ENCODE peak calls at places on chromosomes 2 and 18, in five cellular contexts. G is DND-41, A is cardiac muscle cell, O is prostate gland, Y is AG04449. W is an unnamed sample.

GRCh38 chr2:28445448-28446258 is 50.2 kb upstream of the PLB1 start:
- DNase-seq in O (no peak), Y (peak), A (peak), G (no peak), W (no peak)

GRCh38 chr2:18396328-18396727 is 164.1 kb downstream of the RDH14 start:
- DNase-seq in O (no peak), A (no peak), Y (no peak), G (no peak), W (no peak)

GRCh38 chr2:953975-954686 is 3.5 kb downstream of the SNTG2 start:
- DNase-seq in A (peak), Y (no peak), G (no peak), O (no peak), W (no peak)

GRCh38 chr2:55103039-55103438 is 52.8 kb upstream of the RTN4 start:
- DNase-seq in A (peak), O (no peak), Y (no peak), G (no peak), W (no peak)

GRCh38 chr2:19369341-19369955 is 11.0 kb upstream of the OSR1 start:
- DNase-seq in G (no peak), Y (no peak), O (no peak), A (peak), W (no peak)

GRCh38 chr2:182647499-182647787 is 68.6 kb upstream of the DNAJC10 start:
- DNase-seq in A (no peak), Y (no peak), O (no peak), G (no peak), W (no peak)

GRCh38 chr18:44589709-44590108 is 91.0 kb upstream of the SETBP1 start:
- DNase-seq in A (peak), Y (no peak), G (no peak), O (peak), W (no peak)

GRCh38 chr2:237196866-237197618 is 111.4 kb downstream of the COPS8 start:
- DNase-seq in O (no peak), A (no peak), Y (no peak), G (no peak), W (no peak)

GRCh38 chr2:144937899-144938298 is 418.0 kb upstream of the ZEB2 start:
- DNase-seq in O (no peak), A (peak), Y (no peak), G (no peak), W (no peak)

GRCh38 chr18:61203151-61203550 is 130.1 kb upstream of the CDH20 start:
- DNase-seq in A (no peak), O (no peak), G (no peak), Y (no peak), W (no peak)

GRCh38 chr2:170710609-170710979 is 4.5 kb upstream of the SP5 start:
- DNase-seq in A (no peak), G (no peak), Y (no peak), O (no peak), W (no peak)

GRCh38 chr2:216183459-216183858 is 74.3 kb downstream of the XRCC5 start:
- DNase-seq in Y (no peak), G (no peak), A (no peak), O (no peak), W (peak)

GRCh38 chr2:104853926-104854506 is at the start of gene POU3F3:
- DNase-seq in O (no peak), Y (no peak), A (peak), G (no peak), W (peak)

GRCh38 chr2:210713122-210713521 is 156.7 kb downstream of the CPS1 start:
- DNase-seq in G (no peak), Y (no peak), O (no peak), A (no peak), W (no peak)

GRCh38 chr2:160429248-160430000 is 64.2 kb downstream of the RBMS1 start:
- DNase-seq in G (no peak), O (no peak), Y (no peak), A (peak), W (peak)

GRCh38 chr18:55338955-55339662 is 248.9 kb downstream of the TCF4 start:
- DNase-seq in O (no peak), G (no peak), Y (no peak), A (peak), W (no peak)

GRCh38 chr2:159285433-159285832 is 1.1 kb downstream of the WDSUB1 start:
- DNase-seq in A (no peak), O (no peak), G (no peak), Y (no peak), W (no peak)

GRCh38 chr18:33212363-33212762 is 228.2 kb downstream of the CCDC178 start:
- DNase-seq in O (no peak), G (no peak), A (no peak), Y (no peak), W (no peak)

GRCh38 chr2:58938988-58939387 is 697.9 kb upstream of the FANCL start:
- DNase-seq in O (no peak), Y (no peak), G (no peak), A (no peak), W (no peak)

GRCh38 chr2:85429213-85429923 is 10.9 kb downstream of the SH2D6 start:
- DNase-seq in G (no peak), Y (no peak), O (no peak), A (no peak), W (no peak)

GRCh38 chr2:48221846-48222516 is 308.0 kb upstream of the STON1 start:
- DNase-seq in G (no peak), Y (no peak), O (no peak), A (no peak), W (no peak)

GRCh38 chr2:79437416-79438281 is 75.2 kb upstream of the CTNNA2 start:
- DNase-seq in Y (no peak), A (no peak), G (no peak), O (no peak), W (no peak)

GRCh38 chr18:28960146-28960545 is 783.2 kb upstream of the CDH2 start:
- DNase-seq in Y (no peak), A (peak), G (no peak), O (no peak), W (no peak)

GRCh38 chr18:3579701-3580100 is 129.7 kb downstream of the TGIF1 start:
- DNase-seq in Y (peak), G (no peak), A (peak), O (no peak), W (no peak)

GRCh38 chr18:9147440-9148238 is 11.1 kb downstream of the ANKRD12 start:
- DNase-seq in G (peak), Y (peak), A (peak), O (peak), W (peak)

GRCh38 chr2:43225788-43226557 is 433 bp downstream of the ZFP36L2 start:
- DNase-seq in Y (no peak), A (no peak), O (peak), G (peak), W (peak)

GRCh38 chr2:28750316-28751101 is 1.1 kb upstream of the PPP1CB start:
- DNase-seq in G (peak), O (no peak), Y (no peak), A (peak), W (peak)

DNA sequence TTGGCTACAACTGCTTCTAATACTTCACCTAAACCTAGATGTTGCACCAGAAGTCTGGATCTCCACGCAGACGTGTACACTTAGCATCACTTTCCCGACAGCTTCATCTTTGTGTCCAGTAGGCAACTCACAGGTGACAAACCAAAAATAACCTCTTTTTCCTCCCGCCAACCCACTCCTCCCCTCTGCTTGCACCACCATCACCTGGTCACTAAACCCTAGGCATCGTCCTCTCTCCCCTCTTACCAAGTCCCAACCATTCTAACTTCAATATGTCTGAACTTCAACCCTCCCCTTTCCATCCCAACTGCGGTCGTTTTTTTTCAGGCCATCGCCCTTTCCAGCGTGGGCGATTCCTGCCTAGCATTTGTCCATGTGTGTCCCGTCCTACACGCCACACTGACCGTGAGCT is 413 bp upstream of the CHMP3 start:
- DNase-seq in A (no peak), O (no peak), Y (no peak), G (no peak), W (no peak)
- H3K4me3 ChIP-seq in A (peak), O (peak), Y (peak), G (peak), W (peak)

DNA sequence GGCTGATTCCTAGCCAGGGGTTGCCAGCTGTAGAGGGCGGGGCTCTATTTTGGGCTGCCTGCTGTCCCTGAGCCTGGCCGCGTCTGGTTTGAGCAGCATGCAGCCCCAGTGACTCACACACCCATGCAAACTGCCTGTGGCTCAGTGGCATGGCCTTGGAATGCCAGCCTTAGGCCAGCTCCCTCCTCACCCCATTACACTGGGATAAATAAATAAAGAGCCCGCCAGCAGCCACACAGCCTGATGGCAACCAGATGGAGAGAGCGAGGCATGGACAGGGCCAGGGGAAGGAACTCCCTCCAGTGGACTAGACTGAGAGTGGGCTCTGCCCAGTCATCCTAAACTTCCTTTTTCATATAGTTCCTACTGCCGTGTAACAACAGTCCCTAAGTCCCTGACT is 18.3 kb downstream of the NHEJ1 start:
- DNase-seq in Y (peak), A (peak), G (no peak), O (no peak), W (no peak)
- TF ChIP-seq CTCF in Y (peak), A (peak), G (no peak), O (no peak), W (no peak)

DNA sequence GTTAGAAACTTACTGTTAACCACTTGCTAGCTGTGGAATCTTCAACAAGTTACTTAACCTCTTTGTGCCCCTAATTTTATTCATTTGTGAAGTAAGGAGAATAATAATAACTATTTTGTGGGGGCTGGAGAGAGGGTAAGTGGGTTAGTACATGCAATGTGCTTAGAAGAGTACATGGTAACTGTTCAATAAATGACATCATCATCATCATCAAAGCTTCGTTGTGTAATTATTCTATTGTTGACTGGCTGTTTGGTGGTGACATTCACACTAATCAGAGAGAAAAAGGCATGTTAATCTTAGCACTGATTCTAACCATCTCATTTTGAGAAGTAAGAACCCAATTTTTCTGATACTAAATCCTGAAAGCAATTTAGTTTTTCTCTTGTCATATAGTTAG is 352.4 kb downstream of the INSIG2 start:
- DNase-seq in O (no peak), G (no peak), A (no peak), Y (no peak), W (no peak)
- H3K4me3 ChIP-seq in O (no peak), G (no peak), A (no peak), Y (no peak), W (no peak)

GRCh38 chr2:27071277-27071989 is at the start of gene OST4:
- DNase-seq in G (peak), Y (peak), A (peak), O (peak), W (peak)
- TF ChIP-seq CTCF in G (peak), Y (no peak), A (no peak), O (peak), W (no peak)

GRCh38 chr2:66433945-66434678 is 813 bp upstream of the MEIS1 start:
- DNase-seq in O (peak), G (no peak), Y (no peak), A (peak), W (peak)
- H3K4me3 ChIP-seq in O (peak), G (no peak), Y (peak), A (peak), W (peak)

DNA sequence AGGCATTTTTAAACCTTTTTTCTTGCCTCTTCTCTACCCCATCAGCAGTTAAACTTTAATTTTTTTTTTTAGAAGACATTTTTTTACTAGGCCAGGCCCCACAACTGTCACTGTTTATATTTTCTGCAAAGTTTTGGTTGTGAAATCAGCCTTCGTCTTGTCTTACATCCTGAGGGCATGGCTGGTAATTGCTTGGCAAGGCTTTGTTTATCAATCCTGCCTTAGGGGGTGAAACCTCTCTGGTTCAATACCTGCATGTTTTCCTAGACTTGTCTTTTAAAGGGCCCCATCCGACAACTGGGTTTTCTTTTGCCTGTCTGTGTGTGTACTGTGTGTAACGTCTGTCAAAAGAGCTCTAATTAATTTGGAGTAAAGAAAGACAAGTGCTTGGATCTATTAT is 330.0 kb upstream of the CWC22 start:
- DNase-seq in Y (no peak), A (no peak), G (no peak), O (no peak), W (no peak)
- TF ChIP-seq CTCF in Y (no peak), A (no peak), G (no peak), O (no peak), W (no peak)